ENCODE peak calls at places on chromosomes 13 and 19, in six cellular contexts. R is natural killer cell, Y is lower lobe of right lung, I is astrocyte, E is tibial artery, H is upper lobe of right lung. S is an unnamed sample.

GRCh38 chr13:60286707-60287106 is 110.3 kb upstream of the TDRD3 start:
- DNase-seq in R (no peak), Y (no peak), I (no peak), E (no peak), H (no peak), S (no peak)

GRCh38 chr19:40420766-40421467 is 4.9 kb downstream of the SERTAD1 start:
- DNase-seq in R (peak; percentile 79), Y (peak; percentile 96), I (peak; percentile 83), E (peak; percentile 92), H (peak; percentile 97), S (peak; percentile 94)

GRCh38 chr13:38350114-38350617 is 515 bp downstream of the UFM1 start:
- DNase-seq in R (peak; percentile 49), Y (peak; percentile 87), I (peak; percentile 59), E (peak; percentile 71), H (peak; percentile 88), S (no peak)

GRCh38 chr19:13689050-13689449 is 75.3 kb upstream of the MRI1 start:
- DNase-seq in R (no peak), Y (no peak), I (peak; percentile 10), E (no peak), H (no peak), S (no peak)

GRCh38 chr19:36577271-36577996 is 4.3 kb upstream of the ZNF529 start:
- DNase-seq in R (no peak), Y (no peak), I (peak; percentile 42), E (no peak), H (no peak), S (no peak)

GRCh38 chr13:73110814-73111213 is 52.0 kb downstream of the KLF5 start:
- DNase-seq in R (no peak), Y (no peak), I (no peak), E (no peak), H (no peak), S (no peak)

GRCh38 chr13:40389081-40389641 is 277.3 kb downstream of the FOXO1 start:
- DNase-seq in R (peak; percentile 55), Y (no peak), I (no peak), E (no peak), H (no peak), S (no peak)

GRCh38 chr19:2469102-2469914 is 6.6 kb upstream of the GADD45B start:
- DNase-seq in R (no peak), Y (no peak), I (peak; percentile 80), E (no peak), H (no peak), S (no peak)

GRCh38 chr13:26710166-26710565 is 50.4 kb downstream of the GPR12 start:
- DNase-seq in R (no peak), Y (no peak), I (no peak), E (no peak), H (no peak), S (no peak)

GRCh38 chr13:30918662-30919405 is 12.8 kb downstream of the MEDAG start:
- DNase-seq in R (no peak), Y (no peak), I (no peak), E (no peak), H (no peak), S (no peak)

GRCh38 chr13:62205273-62205672 is 789.6 kb upstream of the PCDH20 start:
- DNase-seq in R (no peak), Y (no peak), I (no peak), E (no peak), H (no peak), S (no peak)

GRCh38 chr13:52847682-52848432 is 583 bp downstream of the PCDH8 start:
- DNase-seq in R (no peak), Y (no peak), I (no peak), E (no peak), H (no peak), S (no peak)

GRCh38 chr13:52847322-52847681 is 1.1 kb downstream of the PCDH8 start:
- DNase-seq in R (no peak), Y (no peak), I (no peak), E (no peak), H (no peak), S (no peak)

GRCh38 chr13:52845766-52846566 is 2.5 kb downstream of the PCDH8 start:
- DNase-seq in R (no peak), Y (peak; percentile 47), I (no peak), E (no peak), H (peak; percentile 68), S (no peak)

GRCh38 chr13:52845334-52845761 is 3.1 kb downstream of the PCDH8 start:
- DNase-seq in R (no peak), Y (no peak), I (no peak), E (no peak), H (no peak), S (no peak)

DNA sequence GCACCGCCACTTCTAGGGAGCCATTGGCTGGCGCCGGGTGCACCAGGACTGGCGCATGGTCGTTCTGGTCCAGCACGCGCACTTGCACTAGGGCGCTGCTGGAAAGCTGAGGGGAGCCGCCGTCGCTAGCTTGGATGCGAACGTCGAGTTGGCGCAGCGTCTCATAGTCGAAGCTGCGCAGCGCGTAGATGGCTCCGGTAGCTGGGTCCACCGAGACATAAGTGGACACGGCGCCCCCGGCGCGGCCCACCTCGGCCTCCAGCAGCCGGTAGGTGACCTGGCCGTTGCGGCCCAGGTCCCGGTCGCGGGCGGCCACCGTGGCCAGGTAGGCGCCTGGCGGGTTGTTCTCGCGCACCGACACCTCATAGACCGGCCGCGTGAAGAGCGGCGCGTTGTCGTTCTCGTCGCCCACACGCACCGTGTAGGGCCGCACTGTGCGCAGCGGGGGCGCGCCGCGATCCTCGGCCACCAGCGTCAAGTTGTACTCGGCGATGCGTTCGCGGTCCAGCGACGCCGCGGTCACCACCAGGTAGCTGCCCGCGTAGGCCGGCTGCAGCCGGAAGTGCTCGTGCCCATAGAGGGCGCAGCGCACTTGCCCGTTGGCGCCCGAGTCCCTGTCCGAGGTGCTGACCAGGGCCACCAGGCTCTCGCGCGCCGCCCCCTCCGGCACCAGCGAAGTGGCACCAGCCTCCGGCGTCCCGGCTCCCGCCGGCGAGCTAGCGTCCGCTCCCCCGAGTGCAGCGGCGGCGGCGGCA is 1.7 kb downstream of the PCDH8 start:
- DNase-seq in R (no peak), Y (peak; percentile 62), I (peak; percentile 10), E (peak; percentile 24), H (peak; percentile 73), S (no peak)
- TF ChIP-seq CTCF in R (no peak), Y (peak; percentile 39), I (no peak), E (peak; percentile 14), H (peak; percentile 25), S (peak; percentile 66)

GRCh38 chr13:24452044-24452443 is 60.5 kb downstream of the PARP4 start:
- DNase-seq in R (no peak), Y (no peak), I (no peak), E (no peak), H (no peak), S (no peak)
- TF ChIP-seq CTCF in R (no peak), Y (no peak), I (no peak), E (no peak), H (no peak), S (no peak)

GRCh38 chr13:24036115-24036514 is 124.4 kb upstream of the SPATA13 start:
- DNase-seq in R (no peak), Y (no peak), I (peak; percentile 47), E (no peak), H (no peak), S (no peak)

GRCh38 chr13:24039621-24040475 is 120.7 kb upstream of the SPATA13 start:
- DNase-seq in R (no peak), Y (no peak), I (no peak), E (no peak), H (no peak), S (no peak)

GRCh38 chr13:24038405-24038804 is 122.1 kb upstream of the SPATA13 start:
- DNase-seq in R (no peak), Y (no peak), I (peak; percentile 80), E (no peak), H (no peak), S (no peak)

GRCh38 chr13:24040835-24041234 is 119.7 kb upstream of the SPATA13 start:
- DNase-seq in R (no peak), Y (no peak), I (no peak), E (no peak), H (no peak), S (no peak)

DNA sequence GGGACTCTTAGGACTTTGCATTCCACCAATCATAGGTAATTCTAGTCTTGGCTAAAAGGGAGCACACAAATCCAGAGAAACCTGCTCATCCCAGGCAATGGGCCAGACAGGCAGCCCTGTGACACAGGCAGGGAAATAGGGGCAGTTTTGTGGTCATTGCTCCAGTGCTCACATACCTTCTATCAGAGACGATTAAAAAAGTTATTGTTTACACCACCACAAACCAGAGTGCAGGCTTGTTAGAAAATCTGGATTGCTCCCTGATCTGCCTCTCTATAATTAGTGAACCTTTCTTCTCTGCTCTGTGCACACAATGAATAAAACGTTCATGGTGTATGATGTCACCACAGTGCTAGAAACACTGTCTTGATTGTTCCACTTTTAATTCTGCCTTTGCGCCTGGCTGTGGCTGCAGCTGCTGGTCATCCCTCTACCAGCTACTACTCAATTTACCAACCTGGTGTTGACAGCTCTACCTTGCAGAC is 121.6 kb upstream of the SPATA13 start:
- DNase-seq in R (no peak), Y (no peak), I (peak; percentile 86), E (no peak), H (no peak), S (no peak)
- TF ChIP-seq CTCF in R (no peak), Y (no peak), I (no peak), E (no peak), H (no peak), S (no peak)

GRCh38 chr19:58150328-58150921 is at the start of gene ZNF329:
- DNase-seq in R (peak; percentile 95), Y (peak; percentile 85), I (peak; percentile 62), E (peak; percentile 75), H (peak; percentile 89), S (peak; percentile 95)

DNA sequence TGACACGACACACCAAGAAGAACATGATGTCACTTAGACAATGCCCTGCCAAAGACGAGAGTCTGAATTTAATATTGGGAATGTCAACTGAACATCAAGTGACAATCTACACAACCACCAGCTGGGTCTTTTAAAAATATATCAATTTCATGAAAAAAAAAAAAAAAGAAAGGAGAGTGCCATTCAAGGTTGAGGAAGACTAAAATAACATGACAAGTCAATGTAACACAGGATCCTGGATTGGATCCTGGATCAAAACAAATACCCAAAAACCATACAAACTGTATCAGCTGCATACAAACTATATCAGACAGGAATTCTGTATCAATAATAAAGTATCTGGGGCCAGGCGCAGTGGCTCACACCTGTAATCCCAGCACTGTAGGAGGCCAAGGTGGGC is 4.7 kb downstream of the ZNF329 start:
- DNase-seq in R (no peak), Y (no peak), I (no peak), E (no peak), H (no peak), S (no peak)
- TF ChIP-seq CTCF in R (no peak), Y (no peak), I (no peak), E (no peak), H (no peak), S (no peak)

GRCh38 chr19:44807652-44808462 is 1.0 kb upstream of the BCAM start:
- DNase-seq in R (no peak), Y (peak; percentile 80), I (peak; percentile 45), E (no peak), H (peak; percentile 86), S (no peak)
- TF ChIP-seq CTCF in R (no peak), Y (peak; percentile 49), I (peak; percentile 27), E (peak; percentile 15), H (peak; percentile 48), S (peak; percentile 80)

S was measured in chondrocyte.